ENCODE peak calls at places on chromosomes 4 and X, in five cellular contexts. M is IMR-90, J is mesendoderm, Z is H9, Q is mesenchymal stem cell. S is an unnamed sample.

GRCh38 chr4:69718376-69719293 is 41.8 kb downstream of the SULT1B1 start:
- DNase-seq in M (peak), J (no peak), Z (no peak), Q (peak), S (no peak)

GRCh38 chrX:153032397-153033118 is 23.7 kb upstream of the PNMA3 start:
- DNase-seq in M (peak), J (peak), Z (peak), Q (peak), S (peak)

GRCh38 chr4:39933689-39934590 is 43.8 kb downstream of the PDS5A start:
- DNase-seq in M (peak), J (peak), Z (no peak), Q (peak), S (no peak)

GRCh38 chr4:19135886-19136633 is 1114.5 kb upstream of the LCORL start:
- DNase-seq in M (no peak), J (no peak), Z (no peak), Q (no peak), S (no peak)

GRCh38 chr4:142696334-142697122 is 149.6 kb downstream of the INPP4B start:
- DNase-seq in M (no peak), J (no peak), Z (no peak), Q (no peak), S (no peak)

GRCh38 chr4:188161167-188161566 is 21.9 kb downstream of the TRIML1 start:
- DNase-seq in M (no peak), J (no peak), Z (no peak), Q (no peak), S (no peak)

GRCh38 chr4:127309360-127310095 is 323.2 kb upstream of the INTU start:
- DNase-seq in M (peak), J (no peak), Z (no peak), Q (peak), S (no peak)

GRCh38 chr4:113739197-113739596 is 22.3 kb downstream of the CAMK2D start:
- DNase-seq in M (no peak), J (no peak), Z (no peak), Q (no peak), S (no peak)

GRCh38 chr4:6343950-6344408 is 74.3 kb downstream of the WFS1 start:
- DNase-seq in M (peak), J (peak), Z (peak), Q (no peak), S (no peak)

GRCh38 chr4:122710434-122711308 is 21.8 kb upstream of the BBS12 start:
- DNase-seq in M (peak), J (no peak), Z (no peak), Q (no peak), S (no peak)

GRCh38 chr4:156774422-156774821 is 197.2 kb downstream of the PDGFC start:
- DNase-seq in M (peak), J (no peak), Z (no peak), Q (peak), S (no peak)

GRCh38 chrX:40094041-40094899 is 3.5 kb downstream of the BCOR start:
- DNase-seq in M (peak), J (peak), Z (peak), Q (peak), S (no peak)

GRCh38 chr4:55733874-55734437 is 85.6 kb upstream of the EXOC1L start:
- DNase-seq in M (peak), J (no peak), Z (no peak), Q (peak), S (no peak)

GRCh38 chr4:140125374-140125773 is 28.6 kb downstream of the MAML3 start:
- DNase-seq in M (peak), J (no peak), Z (no peak), Q (no peak), S (no peak)

GRCh38 chrX:47815901-47816845 is 20.5 kb upstream of the ZNF81 start:
- DNase-seq in M (no peak), J (peak), Z (peak), Q (no peak), S (no peak)

GRCh38 chr4:140049924-140050681 is 103.9 kb downstream of the MAML3 start:
- DNase-seq in M (peak), J (peak), Z (peak), Q (no peak), S (no peak)

GRCh38 chrX:149962859-149963757 is 24.8 kb upstream of the EOLA2 start:
- DNase-seq in M (peak), J (peak), Z (peak), Q (peak), S (peak)

GRCh38 chr4:6177587-6178197 is 22.7 kb downstream of the JAKMIP1 start:
- DNase-seq in M (no peak), J (peak), Z (no peak), Q (no peak), S (no peak)

GRCh38 chrX:129642641-129643040 is 12.1 kb downstream of the APLN start:
- DNase-seq in M (no peak), J (no peak), Z (no peak), Q (peak), S (no peak)

GRCh38 chrX:45070116-45071007 is 130.3 kb downstream of the DIPK2B start:
- DNase-seq in M (peak), J (peak), Z (no peak), Q (peak), S (no peak)

GRCh38 chrX:154437398-154437752 is 421 bp downstream of the GDI1 start:
- DNase-seq in M (no peak), J (no peak), Z (no peak), Q (no peak), S (no peak)

GRCh38 chrX:110600745-110601310 is 194.8 kb downstream of the CHRDL1 start:
- DNase-seq in M (no peak), J (peak), Z (no peak), Q (no peak), S (no peak)

GRCh38 chrX:154327026-154327820 is 31.6 kb downstream of the TKTL1 start:
- DNase-seq in M (no peak), J (no peak), Z (no peak), Q (no peak), S (no peak)

GRCh38 chr4:87557348-87557747 is 28.2 kb upstream of the SPARCL1 start:
- DNase-seq in M (no peak), J (no peak), Z (no peak), Q (no peak), S (no peak)

GRCh38 chr4:76966024-76966579 is 16.6 kb downstream of the SEPTIN11 start:
- DNase-seq in M (no peak), J (no peak), Z (no peak), Q (no peak), S (no peak)

GRCh38 chr4:128512161-128512560 is 224.5 kb upstream of the PGRMC2 start:
- DNase-seq in M (no peak), J (peak), Z (no peak), Q (no peak), S (no peak)

GRCh38 chrX:41895826-41896225 is 27.5 kb downstream of the CASK start:
- DNase-seq in M (peak), J (no peak), Z (no peak), Q (no peak), S (no peak)

GRCh38 chrX:97609938-97610337 is 726.2 kb downstream of the RPA4 start:
- DNase-seq in M (no peak), J (no peak), Z (no peak), Q (no peak), S (no peak)

GRCh38 chrX:153477458-153477857 is 7.1 kb upstream of the HAUS7 start:
- DNase-seq in M (no peak), J (no peak), Z (no peak), Q (no peak), S (no peak)

GRCh38 chrX:115147220-115147619 is 42.0 kb upstream of the RBMXL3 start:
- DNase-seq in M (peak), J (peak), Z (no peak), Q (peak), S (no peak)

GRCh38 chrX:130155564-130155963 is 10.1 kb downstream of the AIFM1 start:
- DNase-seq in M (no peak), J (no peak), Z (no peak), Q (no peak), S (no peak)

GRCh38 chrX:103520391-103520790 is 1.1 kb upstream of the RAB40A start:
- DNase-seq in M (peak), J (peak), Z (no peak), Q (peak), S (no peak)

GRCh38 chr4:186760576-186760975 is 36.9 kb upstream of the FAT1 start:
- DNase-seq in M (peak), J (no peak), Z (no peak), Q (peak), S (no peak)

GRCh38 chr4:152996101-152996500 is 60.0 kb downstream of the FHDC1 start:
- DNase-seq in M (no peak), J (no peak), Z (no peak), Q (no peak), S (no peak)
- H2BK15ac ChIP-seq in M (no peak), J (no peak), Z (peak), Q (no peak), S (no peak)

GRCh38 chr4:152778656-152779512 is 646 bp downstream of the TIGD4 start:
- DNase-seq in M (peak), J (no peak), Z (no peak), Q (no peak), S (no peak)
- H2BK15ac ChIP-seq in M (no peak), J (no peak), Z (no peak), Q (peak), S (peak)

DNA sequence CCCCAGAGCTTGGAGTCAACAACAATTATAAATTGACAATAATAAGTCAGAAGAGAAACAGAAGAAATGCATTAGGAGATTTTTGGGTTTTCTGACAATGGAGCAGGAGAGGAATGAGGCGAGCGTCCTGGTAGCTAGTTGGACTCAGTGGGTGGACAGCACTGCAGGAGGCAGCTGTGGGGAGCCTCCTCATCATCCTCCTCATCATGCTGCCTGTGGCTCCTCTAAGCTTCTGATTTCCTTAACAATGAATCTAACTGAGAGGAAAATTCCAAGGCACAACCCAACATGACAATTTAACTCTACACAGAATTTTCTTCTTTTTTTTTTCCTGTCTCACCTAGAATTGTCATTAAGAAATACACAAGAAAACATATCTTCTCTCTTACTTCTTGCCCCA is 357.1 kb upstream of the NOCT start:
- DNase-seq in M (no peak), J (peak), Z (peak), Q (no peak), S (no peak)
- H2BK15ac ChIP-seq in M (no peak), J (no peak), Z (no peak), Q (no peak), S (no peak)

DNA sequence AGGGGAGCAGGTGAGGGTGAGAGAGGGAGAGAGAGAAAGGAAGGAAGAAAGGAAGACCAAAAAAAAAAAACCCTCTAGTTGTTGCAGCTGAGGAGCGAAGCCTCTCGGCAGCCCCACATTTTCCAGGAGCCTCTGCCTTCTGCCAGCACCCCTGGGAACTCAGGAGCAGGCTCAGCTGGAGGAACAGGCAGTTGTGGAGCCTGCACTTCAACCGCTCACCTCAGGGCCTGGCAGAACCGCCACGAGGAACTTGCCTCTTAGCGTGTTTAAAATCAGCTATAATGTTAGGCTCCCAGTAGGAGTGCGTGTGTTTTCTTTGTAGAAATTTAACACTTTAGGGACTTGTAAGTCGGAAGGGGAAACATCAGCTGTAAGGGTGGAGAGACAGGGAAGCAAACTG is 65.7 kb downstream of the SEL1L3 start:
- DNase-seq in M (no peak), J (no peak), Z (peak), Q (no peak), S (no peak)
- H2BK15ac ChIP-seq in M (peak), J (no peak), Z (no peak), Q (no peak), S (no peak)

GRCh38 chr4:1032861-1033260 is 21.4 kb downstream of the FGFRL1 start:
- DNase-seq in M (no peak), J (no peak), Z (no peak), Q (no peak), S (no peak)

GRCh38 chr4:1031956-1032795 is 20.8 kb downstream of the FGFRL1 start:
- DNase-seq in M (no peak), J (no peak), Z (no peak), Q (no peak), S (no peak)

GRCh38 chr4:1035510-1035909 is 24.1 kb downstream of the FGFRL1 start:
- DNase-seq in M (no peak), J (no peak), Z (no peak), Q (no peak), S (no peak)

GRCh38 chr4:1036095-1036494 is 24.7 kb downstream of the FGFRL1 start:
- DNase-seq in M (no peak), J (no peak), Z (no peak), Q (no peak), S (no peak)

GRCh38 chr4:1033840-1034551 is 22.6 kb downstream of the FGFRL1 start:
- DNase-seq in M (peak), J (no peak), Z (no peak), Q (no peak), S (no peak)
- H2BK15ac ChIP-seq in M (peak), J (no peak), Z (no peak), Q (no peak), S (peak)

GRCh38 chr4:153081693-153082092 is 122.5 kb upstream of the TRIM2 start:
- DNase-seq in M (no peak), J (peak), Z (no peak), Q (no peak), S (no peak)

GRCh38 chr4:153084939-153085630 is 119.2 kb upstream of the TRIM2 start:
- DNase-seq in M (peak), J (peak), Z (peak), Q (peak), S (peak)

GRCh38 chr4:153082322-153083301 is 121.6 kb upstream of the TRIM2 start:
- DNase-seq in M (no peak), J (no peak), Z (no peak), Q (peak), S (no peak)

GRCh38 chr4:153083447-153083921 is 120.8 kb upstream of the TRIM2 start:
- DNase-seq in M (peak), J (peak), Z (peak), Q (peak), S (peak)

DNA sequence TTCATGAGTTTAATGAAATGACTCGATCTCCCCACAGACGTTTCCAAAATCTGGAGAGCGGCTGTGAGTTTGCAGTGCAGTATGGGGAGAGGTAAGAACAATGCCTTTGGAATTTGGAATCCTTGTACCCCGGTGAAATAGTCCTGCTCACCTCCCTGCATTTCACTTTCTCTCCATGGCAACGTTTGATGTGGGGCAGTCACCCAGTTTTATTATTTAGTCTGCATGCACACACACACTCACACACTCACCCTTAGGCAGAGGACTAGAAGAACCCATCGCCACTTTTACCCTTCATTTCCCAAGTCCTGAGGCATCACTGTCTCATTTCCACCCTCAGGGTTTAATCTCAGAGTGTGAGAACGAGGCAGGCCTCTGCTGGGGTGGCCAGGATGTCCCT is 120.0 kb upstream of the TRIM2 start:
- DNase-seq in M (no peak), J (no peak), Z (no peak), Q (no peak), S (no peak)
- H2BK15ac ChIP-seq in M (no peak), J (no peak), Z (no peak), Q (no peak), S (no peak)

GRCh38 chr4:10006236-10006603 is 15.1 kb downstream of the SLC2A9 start:
- DNase-seq in M (no peak), J (no peak), Z (no peak), Q (no peak), S (no peak)

GRCh38 chr4:10006604-10007435 is 14.5 kb downstream of the SLC2A9 start:
- DNase-seq in M (no peak), J (peak), Z (no peak), Q (no peak), S (no peak)

GRCh38 chr4:10007436-10007740 is 13.9 kb downstream of the SLC2A9 start:
- DNase-seq in M (no peak), J (no peak), Z (no peak), Q (no peak), S (no peak)

GRCh38 chr4:10007772-10008171 is 13.5 kb downstream of the SLC2A9 start:
- DNase-seq in M (no peak), J (no peak), Z (no peak), Q (no peak), S (no peak)

GRCh38 chr4:10008208-10009005 is 12.9 kb downstream of the SLC2A9 start:
- DNase-seq in M (peak), J (no peak), Z (no peak), Q (no peak), S (no peak)
- H2BK15ac ChIP-seq in M (no peak), J (no peak), Z (no peak), Q (no peak), S (no peak)

GRCh38 chr4:7434766-7435150 is at the start of gene PSAPL1:
- DNase-seq in M (peak), J (peak), Z (peak), Q (peak), S (no peak)
- H2BK15ac ChIP-seq in M (no peak), J (no peak), Z (no peak), Q (no peak), S (peak)

DNA sequence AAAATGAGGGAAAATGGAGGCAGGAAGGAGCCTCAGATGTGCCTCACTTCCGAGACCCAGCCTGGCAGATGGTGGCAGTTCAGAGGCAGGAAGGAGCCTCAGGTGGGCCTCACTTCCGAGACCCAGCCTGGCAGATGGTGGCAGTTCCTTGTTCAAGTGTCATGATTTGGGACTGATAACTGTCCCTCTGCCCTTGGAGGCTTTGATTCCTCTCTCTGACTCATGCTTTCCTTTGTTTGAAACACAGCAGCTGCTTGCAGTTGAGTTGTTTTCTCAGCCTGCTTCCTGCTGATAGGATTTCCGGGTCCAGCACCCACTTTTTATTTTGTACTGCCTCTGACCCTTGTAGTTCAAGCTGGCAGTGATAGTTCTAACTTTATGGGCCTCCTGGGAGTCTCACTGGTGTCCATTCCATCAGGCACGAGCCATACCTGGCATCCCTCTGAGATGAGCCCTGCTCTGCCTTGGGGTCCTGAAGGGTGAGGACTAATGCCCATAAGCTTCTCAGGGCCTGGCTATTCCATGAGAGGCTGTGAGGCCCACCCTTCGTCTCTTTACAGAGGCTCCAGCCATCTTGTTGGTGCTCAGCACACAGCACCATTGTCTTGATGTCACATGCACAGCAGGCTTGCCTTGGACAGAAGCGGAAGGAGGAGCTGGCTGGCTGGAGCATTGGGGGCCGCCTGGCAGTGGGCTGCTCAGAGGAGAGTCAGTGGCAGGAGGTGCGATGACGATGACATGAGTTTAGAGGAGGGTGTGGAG is 13.0 kb downstream of the RGS12 start:
- DNase-seq in M (peak), J (peak), Z (no peak), Q (peak), S (no peak)
- H2BK15ac ChIP-seq in M (peak), J (no peak), Z (no peak), Q (no peak), S (peak)

GRCh38 chr4:24798036-24798610 is 2.8 kb downstream of the SOD3 start:
- DNase-seq in M (no peak), J (no peak), Z (no peak), Q (no peak), S (no peak)

GRCh38 chr4:24799196-24799543 is 3.8 kb downstream of the SOD3 start:
- DNase-seq in M (no peak), J (no peak), Z (no peak), Q (no peak), S (no peak)

GRCh38 chr4:24800273-24800880 is 5.0 kb downstream of the SOD3 start:
- DNase-seq in M (no peak), J (peak), Z (no peak), Q (no peak), S (no peak)

GRCh38 chr4:24801136-24801855 is 5.9 kb downstream of the SOD3 start:
- DNase-seq in M (no peak), J (no peak), Z (no peak), Q (no peak), S (no peak)

GRCh38 chr4:24799544-24800272 is 4.3 kb downstream of the SOD3 start:
- DNase-seq in M (no peak), J (peak), Z (no peak), Q (no peak), S (no peak)
- H2BK15ac ChIP-seq in M (no peak), J (no peak), Z (no peak), Q (peak), S (peak)

S was measured in neuronal stem cell.